ENCODE peak calls at places on chromosomes 3 and 15, in eight cellular contexts. One of them, this sample, is unnamed.

GRCh38 chr3:147411235-147411607 is 2.1 kb downstream of the ZIC1 start:
- DNase-seq in right lobe of liver: no peak
- DNase-seq in transverse colon: no peak
- DNase-seq in Peyer's patch: no peak
- DNase-seq in HCT116: no peak
- DNase-seq in uterus: no peak
- DNase-seq in heart left ventricle: no peak
- DNase-seq in lower leg skin: peak
- DNase-seq in this sample: no peak

GRCh38 chr3:52615178-52615577 is 70.5 kb downstream of the PBRM1 start:
- DNase-seq in right lobe of liver: no peak
- DNase-seq in transverse colon: no peak
- DNase-seq in Peyer's patch: no peak
- DNase-seq in HCT116: no peak
- DNase-seq in uterus: no peak
- DNase-seq in heart left ventricle: no peak
- DNase-seq in lower leg skin: no peak
- DNase-seq in this sample: no peak

GRCh38 chr3:157499342-157499963 is 3.8 kb downstream of the VEPH1 start:
- DNase-seq in right lobe of liver: peak
- DNase-seq in transverse colon: peak
- DNase-seq in Peyer's patch: no peak
- DNase-seq in HCT116: peak
- DNase-seq in uterus: no peak
- DNase-seq in heart left ventricle: no peak
- DNase-seq in lower leg skin: peak
- DNase-seq in this sample: no peak

GRCh38 chr3:144770291-144770690 is 798.7 kb downstream of the DIPK2A start:
- DNase-seq in right lobe of liver: no peak
- DNase-seq in transverse colon: no peak
- DNase-seq in Peyer's patch: no peak
- DNase-seq in HCT116: no peak
- DNase-seq in uterus: no peak
- DNase-seq in heart left ventricle: no peak
- DNase-seq in lower leg skin: no peak
- DNase-seq in this sample: no peak

GRCh38 chr3:187919018-187919417 is 173.8 kb upstream of the BCL6 start:
- DNase-seq in right lobe of liver: no peak
- DNase-seq in transverse colon: peak
- DNase-seq in Peyer's patch: peak
- DNase-seq in HCT116: no peak
- DNase-seq in uterus: no peak
- DNase-seq in heart left ventricle: no peak
- DNase-seq in lower leg skin: no peak
- DNase-seq in this sample: no peak

GRCh38 chr3:69086133-69086722 is 1.5 kb downstream of the ARL6IP5 start:
- DNase-seq in right lobe of liver: peak
- DNase-seq in transverse colon: peak
- DNase-seq in Peyer's patch: peak
- DNase-seq in HCT116: peak
- DNase-seq in uterus: peak
- DNase-seq in heart left ventricle: peak
- DNase-seq in lower leg skin: peak
- DNase-seq in this sample: peak

GRCh38 chr3:23948761-23949160 is 3.7 kb downstream of the NR1D2 start:
- DNase-seq in right lobe of liver: no peak
- DNase-seq in transverse colon: no peak
- DNase-seq in Peyer's patch: no peak
- DNase-seq in HCT116: no peak
- DNase-seq in uterus: no peak
- DNase-seq in heart left ventricle: no peak
- DNase-seq in lower leg skin: no peak
- DNase-seq in this sample: peak

GRCh38 chr3:37228734-37229133 is 54.4 kb upstream of the LRRFIP2 start:
- DNase-seq in right lobe of liver: no peak
- DNase-seq in transverse colon: no peak
- DNase-seq in Peyer's patch: no peak
- DNase-seq in HCT116: no peak
- DNase-seq in uterus: no peak
- DNase-seq in heart left ventricle: no peak
- DNase-seq in lower leg skin: no peak
- DNase-seq in this sample: peak

GRCh38 chr15:81224232-81224631 is 27.6 kb downstream of the IL16 start:
- DNase-seq in right lobe of liver: no peak
- DNase-seq in transverse colon: no peak
- DNase-seq in Peyer's patch: no peak
- DNase-seq in HCT116: no peak
- DNase-seq in uterus: no peak
- DNase-seq in heart left ventricle: peak
- DNase-seq in lower leg skin: no peak
- DNase-seq in this sample: no peak

GRCh38 chr3:41419809-41420208 is 220.5 kb downstream of the CTNNB1 start:
- DNase-seq in right lobe of liver: no peak
- DNase-seq in transverse colon: no peak
- DNase-seq in Peyer's patch: no peak
- DNase-seq in HCT116: no peak
- DNase-seq in uterus: no peak
- DNase-seq in heart left ventricle: no peak
- DNase-seq in lower leg skin: no peak
- DNase-seq in this sample: no peak

GRCh38 chr3:187951452-187952190 is 202.3 kb upstream of the LPP start:
- DNase-seq in right lobe of liver: no peak
- DNase-seq in transverse colon: no peak
- DNase-seq in Peyer's patch: no peak
- DNase-seq in HCT116: no peak
- DNase-seq in uterus: no peak
- DNase-seq in heart left ventricle: no peak
- DNase-seq in lower leg skin: no peak
- DNase-seq in this sample: no peak

GRCh38 chr3:146241523-146242240 is 9.2 kb downstream of the PLSCR4 start:
- DNase-seq in right lobe of liver: no peak
- DNase-seq in transverse colon: no peak
- DNase-seq in Peyer's patch: no peak
- DNase-seq in HCT116: no peak
- DNase-seq in uterus: peak
- DNase-seq in heart left ventricle: no peak
- DNase-seq in lower leg skin: no peak
- DNase-seq in this sample: no peak

GRCh38 chr3:185195652-185196051 is 42.8 kb upstream of the C3orf70 start:
- DNase-seq in right lobe of liver: no peak
- DNase-seq in transverse colon: no peak
- DNase-seq in Peyer's patch: no peak
- DNase-seq in HCT116: no peak
- DNase-seq in uterus: no peak
- DNase-seq in heart left ventricle: no peak
- DNase-seq in lower leg skin: no peak
- DNase-seq in this sample: no peak

GRCh38 chr3:185197071-185197470 is 44.2 kb upstream of the C3orf70 start:
- DNase-seq in right lobe of liver: no peak
- DNase-seq in transverse colon: no peak
- DNase-seq in Peyer's patch: no peak
- DNase-seq in HCT116: no peak
- DNase-seq in uterus: no peak
- DNase-seq in heart left ventricle: no peak
- DNase-seq in lower leg skin: no peak
- DNase-seq in this sample: no peak

GRCh38 chr3:185204894-185205293 is 49.0 kb downstream of the EHHADH start:
- DNase-seq in right lobe of liver: no peak
- DNase-seq in transverse colon: no peak
- DNase-seq in Peyer's patch: no peak
- DNase-seq in HCT116: no peak
- DNase-seq in uterus: no peak
- DNase-seq in heart left ventricle: no peak
- DNase-seq in lower leg skin: no peak
- DNase-seq in this sample: no peak

GRCh38 chr3:185200639-185201038 is 47.8 kb upstream of the C3orf70 start:
- DNase-seq in right lobe of liver: no peak
- DNase-seq in transverse colon: no peak
- DNase-seq in Peyer's patch: no peak
- DNase-seq in HCT116: no peak
- DNase-seq in uterus: no peak
- DNase-seq in heart left ventricle: no peak
- DNase-seq in lower leg skin: no peak
- DNase-seq in this sample: no peak

GRCh38 chr3:185199671-185200070 is 46.8 kb upstream of the C3orf70 start:
- DNase-seq in right lobe of liver: no peak
- DNase-seq in transverse colon: no peak
- DNase-seq in Peyer's patch: no peak
- DNase-seq in HCT116: no peak
- DNase-seq in uterus: no peak
- DNase-seq in heart left ventricle: no peak
- DNase-seq in lower leg skin: no peak
- DNase-seq in this sample: no peak
- TF ChIP-seq POLR2A in right lobe of liver: no peak
- TF ChIP-seq POLR2A in transverse colon: no peak
- TF ChIP-seq POLR2A in Peyer's patch: no peak
- TF ChIP-seq POLR2A in HCT116: no peak
- TF ChIP-seq POLR2A in uterus: no peak
- TF ChIP-seq POLR2A in heart left ventricle: no peak
- TF ChIP-seq POLR2A in lower leg skin: no peak
- TF ChIP-seq POLR2A in this sample: no peak

GRCh38 chr3:150546226-150547044 is at the start of the genes EIF2A and SERP1:
- DNase-seq in right lobe of liver: peak
- DNase-seq in transverse colon: peak
- DNase-seq in Peyer's patch: peak
- DNase-seq in HCT116: peak
- DNase-seq in uterus: peak
- DNase-seq in heart left ventricle: peak
- DNase-seq in lower leg skin: peak
- DNase-seq in this sample: peak
- TF ChIP-seq POLR2A in right lobe of liver: peak
- TF ChIP-seq POLR2A in transverse colon: peak
- TF ChIP-seq POLR2A in Peyer's patch: peak
- TF ChIP-seq POLR2A in HCT116: peak
- TF ChIP-seq POLR2A in uterus: peak
- TF ChIP-seq POLR2A in heart left ventricle: peak
- TF ChIP-seq POLR2A in lower leg skin: peak
- TF ChIP-seq POLR2A in this sample: peak

DNA sequence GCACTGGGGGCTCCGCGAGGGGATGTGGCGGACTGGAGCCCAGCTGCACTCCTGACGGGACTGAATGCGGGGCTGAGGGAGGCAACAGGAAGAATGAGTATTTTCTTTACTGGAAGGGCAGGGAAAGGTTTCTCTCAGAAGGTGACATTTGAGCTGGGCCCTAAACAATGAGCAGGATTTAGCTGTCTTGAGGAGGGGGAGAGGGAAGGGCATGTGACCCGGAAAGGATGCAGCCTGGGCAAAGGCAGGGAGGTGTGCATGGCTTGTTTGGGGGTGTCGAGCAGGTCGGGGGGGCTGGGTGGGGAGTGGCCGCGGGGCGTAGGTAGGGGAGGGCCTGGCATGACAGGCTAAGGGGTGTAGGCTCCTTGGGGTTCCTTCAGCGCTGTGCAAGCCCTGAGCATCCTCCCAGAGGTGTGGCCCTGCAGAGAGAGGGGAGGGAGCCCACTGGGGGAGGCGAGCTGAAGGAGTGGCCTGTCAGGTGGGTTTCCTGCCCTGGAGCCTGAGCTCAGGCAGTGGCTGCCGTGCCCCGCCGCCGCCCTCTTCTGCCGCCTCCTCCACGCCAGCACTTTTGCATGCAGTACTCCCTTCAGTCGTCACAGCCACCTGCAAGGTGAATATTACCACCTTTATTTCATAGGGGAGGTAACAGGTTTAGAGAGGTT is 17.2 kb upstream of the ANKDD1A start:
- DNase-seq in right lobe of liver: peak
- DNase-seq in transverse colon: peak
- DNase-seq in Peyer's patch: peak
- DNase-seq in HCT116: no peak
- DNase-seq in uterus: no peak
- DNase-seq in heart left ventricle: no peak
- DNase-seq in lower leg skin: peak
- DNase-seq in this sample: peak
- TF ChIP-seq POLR2A in right lobe of liver: no peak
- TF ChIP-seq POLR2A in transverse colon: peak
- TF ChIP-seq POLR2A in Peyer's patch: peak
- TF ChIP-seq POLR2A in HCT116: no peak
- TF ChIP-seq POLR2A in uterus: no peak
- TF ChIP-seq POLR2A in heart left ventricle: no peak
- TF ChIP-seq POLR2A in lower leg skin: no peak
- TF ChIP-seq POLR2A in this sample: no peak

GRCh38 chr3:8730641-8731040 is 3.0 kb upstream of the CAV3 start:
- DNase-seq in right lobe of liver: no peak
- DNase-seq in transverse colon: no peak
- DNase-seq in Peyer's patch: no peak
- DNase-seq in HCT116: no peak
- DNase-seq in uterus: no peak
- DNase-seq in heart left ventricle: no peak
- DNase-seq in lower leg skin: peak
- DNase-seq in this sample: no peak

GRCh38 chr3:8734137-8734878 is 706 bp downstream of the CAV3 start:
- DNase-seq in right lobe of liver: no peak
- DNase-seq in transverse colon: no peak
- DNase-seq in Peyer's patch: no peak
- DNase-seq in HCT116: no peak
- DNase-seq in uterus: no peak
- DNase-seq in heart left ventricle: no peak
- DNase-seq in lower leg skin: peak
- DNase-seq in this sample: no peak

GRCh38 chr3:8732413-8732812 is 1.2 kb upstream of the CAV3 start:
- DNase-seq in right lobe of liver: no peak
- DNase-seq in transverse colon: no peak
- DNase-seq in Peyer's patch: no peak
- DNase-seq in HCT116: no peak
- DNase-seq in uterus: no peak
- DNase-seq in heart left ventricle: no peak
- DNase-seq in lower leg skin: peak
- DNase-seq in this sample: no peak

GRCh38 chr3:8734908-8735307 is 1.3 kb downstream of the CAV3 start:
- DNase-seq in right lobe of liver: no peak
- DNase-seq in transverse colon: no peak
- DNase-seq in Peyer's patch: no peak
- DNase-seq in HCT116: no peak
- DNase-seq in uterus: no peak
- DNase-seq in heart left ventricle: no peak
- DNase-seq in lower leg skin: no peak
- DNase-seq in this sample: no peak

DNA sequence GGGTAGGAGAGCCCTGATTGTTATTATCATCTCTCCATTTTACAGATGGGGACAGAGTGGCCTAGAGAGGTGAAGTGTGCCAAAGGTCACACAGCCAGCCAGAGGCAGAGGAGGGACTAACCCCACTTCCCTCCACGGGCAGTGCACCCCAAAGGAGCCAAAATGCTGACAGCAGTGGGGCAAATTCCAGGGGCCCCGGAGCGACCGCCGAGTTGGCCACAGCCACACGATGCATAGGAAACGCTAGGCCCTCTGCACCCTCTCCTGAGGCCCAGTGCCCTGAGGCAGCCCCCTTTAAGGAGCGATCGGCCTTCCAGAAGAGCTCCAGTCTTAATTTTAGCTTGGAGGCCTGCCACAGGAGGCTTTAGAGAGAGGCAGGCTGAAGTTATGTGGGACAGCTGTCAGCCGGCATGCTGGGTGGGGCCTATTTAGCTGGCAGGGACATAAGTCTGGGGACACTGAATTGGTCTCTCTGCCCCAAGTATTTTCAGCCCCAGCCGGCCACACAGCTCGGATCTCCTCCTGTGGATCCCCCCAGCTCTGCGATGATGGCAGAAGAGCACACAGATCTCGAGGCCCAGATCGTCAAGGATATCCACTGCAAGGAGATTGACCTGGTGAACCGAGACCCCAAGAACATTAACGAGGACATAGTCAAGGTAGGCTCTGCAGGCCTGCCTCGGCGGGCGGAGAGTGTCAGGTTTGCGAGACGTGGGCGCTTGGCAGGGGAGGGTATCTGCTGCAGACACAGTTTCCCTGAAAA is at the start of gene CAV3:
- DNase-seq in right lobe of liver: no peak
- DNase-seq in transverse colon: no peak
- DNase-seq in Peyer's patch: no peak
- DNase-seq in HCT116: no peak
- DNase-seq in uterus: no peak
- DNase-seq in heart left ventricle: peak
- DNase-seq in lower leg skin: peak
- DNase-seq in this sample: no peak
- TF ChIP-seq POLR2A in right lobe of liver: no peak
- TF ChIP-seq POLR2A in transverse colon: no peak
- TF ChIP-seq POLR2A in Peyer's patch: no peak
- TF ChIP-seq POLR2A in HCT116: no peak
- TF ChIP-seq POLR2A in uterus: no peak
- TF ChIP-seq POLR2A in heart left ventricle: no peak
- TF ChIP-seq POLR2A in lower leg skin: no peak
- TF ChIP-seq POLR2A in this sample: no peak